ENCODE peak calls at places on chromosomes 2 and 18, in seven cellular contexts. One of them, this sample, is unnamed.

GRCh38 chr2:233331536-233331935 is 22.8 kb upstream of the DGKD start:
- DNase-seq in upper lobe of right lung: peak
- DNase-seq in neuronal stem cell: no peak
- DNase-seq in effector memory CD4-positive, alpha-beta T cell: peak
- DNase-seq in lung microvascular endothelial cell: no peak
- DNase-seq in NCI-H2171: no peak
- DNase-seq in H7: no peak
- DNase-seq in this sample: peak

GRCh38 chr2:165074884-165075283 is 119.6 kb upstream of the SLC38A11 start:
- DNase-seq in upper lobe of right lung: no peak
- DNase-seq in effector memory CD4-positive, alpha-beta T cell: no peak
- DNase-seq in NCI-H2171: no peak
- DNase-seq in neuronal stem cell: no peak
- DNase-seq in lung microvascular endothelial cell: no peak
- DNase-seq in H7: no peak
- DNase-seq in this sample: no peak

GRCh38 chr18:6055711-6056110 is 160.4 kb upstream of the TMEM200C start:
- DNase-seq in NCI-H2171: no peak
- DNase-seq in lung microvascular endothelial cell: peak
- DNase-seq in effector memory CD4-positive, alpha-beta T cell: no peak
- DNase-seq in neuronal stem cell: no peak
- DNase-seq in upper lobe of right lung: no peak
- DNase-seq in H7: no peak
- DNase-seq in this sample: no peak

GRCh38 chr18:76456018-76456750 is 38.9 kb downstream of the ZNF516 start:
- DNase-seq in upper lobe of right lung: no peak
- DNase-seq in NCI-H2171: no peak
- DNase-seq in effector memory CD4-positive, alpha-beta T cell: no peak
- DNase-seq in H7: no peak
- DNase-seq in neuronal stem cell: no peak
- DNase-seq in lung microvascular endothelial cell: no peak
- DNase-seq in this sample: no peak

GRCh38 chr2:83006991-83007390 is 1452.1 kb downstream of the SUCLG1 start:
- DNase-seq in effector memory CD4-positive, alpha-beta T cell: no peak
- DNase-seq in lung microvascular endothelial cell: no peak
- DNase-seq in NCI-H2171: no peak
- DNase-seq in H7: no peak
- DNase-seq in neuronal stem cell: no peak
- DNase-seq in upper lobe of right lung: no peak
- DNase-seq in this sample: no peak

GRCh38 chr2:191358325-191359025 is 113.3 kb downstream of the MYO1B start:
- DNase-seq in lung microvascular endothelial cell: no peak
- DNase-seq in upper lobe of right lung: no peak
- DNase-seq in effector memory CD4-positive, alpha-beta T cell: no peak
- DNase-seq in NCI-H2171: no peak
- DNase-seq in H7: no peak
- DNase-seq in neuronal stem cell: no peak
- DNase-seq in this sample: no peak

GRCh38 chr18:50115095-50115494 is 79.9 kb downstream of the MYO5B start:
- DNase-seq in lung microvascular endothelial cell: no peak
- DNase-seq in effector memory CD4-positive, alpha-beta T cell: no peak
- DNase-seq in H7: no peak
- DNase-seq in upper lobe of right lung: no peak
- DNase-seq in NCI-H2171: no peak
- DNase-seq in neuronal stem cell: no peak
- DNase-seq in this sample: no peak

GRCh38 chr2:41723531-41723930 is 324.3 kb upstream of the PKDCC start:
- DNase-seq in NCI-H2171: no peak
- DNase-seq in H7: no peak
- DNase-seq in lung microvascular endothelial cell: no peak
- DNase-seq in upper lobe of right lung: no peak
- DNase-seq in effector memory CD4-positive, alpha-beta T cell: no peak
- DNase-seq in neuronal stem cell: peak
- DNase-seq in this sample: no peak

GRCh38 chr2:157872791-157873190 is 3.3 kb downstream of the ACVR1 start:
- DNase-seq in upper lobe of right lung: no peak
- DNase-seq in neuronal stem cell: no peak
- DNase-seq in lung microvascular endothelial cell: no peak
- DNase-seq in H7: no peak
- DNase-seq in effector memory CD4-positive, alpha-beta T cell: no peak
- DNase-seq in NCI-H2171: no peak
- DNase-seq in this sample: no peak

GRCh38 chr2:85741211-85741610 is 12.6 kb upstream of the ATOH8 start:
- DNase-seq in neuronal stem cell: no peak
- DNase-seq in effector memory CD4-positive, alpha-beta T cell: no peak
- DNase-seq in lung microvascular endothelial cell: no peak
- DNase-seq in H7: no peak
- DNase-seq in upper lobe of right lung: peak
- DNase-seq in NCI-H2171: no peak
- DNase-seq in this sample: peak